ENCODE peak calls at places on chromosome 14, in nine cellular contexts. One of them, this sample, is unnamed. For H3K27me3 and H3K4me1, the result is how much of the 10 kb centered on the place peaks cover.

GRCh38 chr14:53836546-53836945 is 120.1 kb downstream of the BMP4 start:
- DNase-seq in suprapubic skin: no peak
- DNase-seq in fibroblast of lung: no peak
- DNase-seq in thoracic aorta: no peak
- DNase-seq in stomach: no peak
- DNase-seq in HepG2: no peak
- DNase-seq in keratinocyte: no peak
- DNase-seq in lung: no peak
- DNase-seq in HCT116: no peak
- DNase-seq in this sample: no peak

GRCh38 chr14:100387450-100387849 is 64.3 kb downstream of the SLC25A47 start:
- DNase-seq in suprapubic skin: no peak
- DNase-seq in fibroblast of lung: no peak
- DNase-seq in thoracic aorta: no peak
- DNase-seq in stomach: no peak
- DNase-seq in HepG2: no peak
- DNase-seq in keratinocyte: no peak
- DNase-seq in lung: no peak
- DNase-seq in HCT116: no peak
- DNase-seq in this sample: no peak

GRCh38 chr14:34198096-34198495 is 247.2 kb upstream of the EGLN3 start:
- DNase-seq in suprapubic skin: no peak
- DNase-seq in fibroblast of lung: no peak
- DNase-seq in thoracic aorta: no peak
- DNase-seq in stomach: no peak
- DNase-seq in HepG2: no peak
- DNase-seq in keratinocyte: no peak
- DNase-seq in lung: no peak
- DNase-seq in HCT116: no peak
- DNase-seq in this sample: no peak

GRCh38 chr14:24861083-24861630 is 188.8 kb downstream of the STXBP6 start:
- DNase-seq in suprapubic skin: no peak
- DNase-seq in fibroblast of lung: peak
- DNase-seq in thoracic aorta: no peak
- DNase-seq in stomach: no peak
- DNase-seq in HepG2: peak
- DNase-seq in keratinocyte: peak
- DNase-seq in lung: no peak
- DNase-seq in HCT116: no peak
- DNase-seq in this sample: peak

GRCh38 chr14:55625481-55625880 is 45.5 kb downstream of the KTN1 start:
- DNase-seq in suprapubic skin: no peak
- DNase-seq in fibroblast of lung: no peak
- DNase-seq in thoracic aorta: no peak
- DNase-seq in stomach: no peak
- DNase-seq in HepG2: no peak
- DNase-seq in keratinocyte: no peak
- DNase-seq in lung: no peak
- DNase-seq in HCT116: no peak
- DNase-seq in this sample: no peak

GRCh38 chr14:70947739-70948138 is 40.5 kb downstream of the PCNX1 start:
- DNase-seq in suprapubic skin: no peak
- DNase-seq in fibroblast of lung: no peak
- DNase-seq in thoracic aorta: no peak
- DNase-seq in stomach: no peak
- DNase-seq in HepG2: no peak
- DNase-seq in keratinocyte: no peak
- DNase-seq in lung: no peak
- DNase-seq in HCT116: no peak
- DNase-seq in this sample: no peak

GRCh38 chr14:91205449-91205848 is 39.1 kb downstream of the GPR68 start:
- DNase-seq in suprapubic skin: no peak
- DNase-seq in fibroblast of lung: no peak
- DNase-seq in thoracic aorta: no peak
- DNase-seq in stomach: no peak
- DNase-seq in HepG2: no peak
- DNase-seq in keratinocyte: no peak
- DNase-seq in lung: no peak
- DNase-seq in HCT116: no peak
- DNase-seq in this sample: no peak

GRCh38 chr14:26601856-26602255 is 4.0 kb upstream of the NOVA1 start:
- DNase-seq in suprapubic skin: no peak
- DNase-seq in fibroblast of lung: no peak
- DNase-seq in thoracic aorta: no peak
- DNase-seq in stomach: no peak
- DNase-seq in HepG2: no peak
- DNase-seq in keratinocyte: no peak
- DNase-seq in lung: no peak
- DNase-seq in HCT116: no peak
- DNase-seq in this sample: no peak

GRCh38 chr14:90530523-90530922 is 133.7 kb downstream of the CALM1 start:
- DNase-seq in suprapubic skin: no peak
- DNase-seq in fibroblast of lung: no peak
- DNase-seq in thoracic aorta: no peak
- DNase-seq in stomach: no peak
- DNase-seq in HepG2: no peak
- DNase-seq in keratinocyte: no peak
- DNase-seq in lung: no peak
- DNase-seq in HCT116: no peak
- DNase-seq in this sample: no peak

GRCh38 chr14:76828339-76829015 is 2.3 kb downstream of the LRRC74A start:
- DNase-seq in suprapubic skin: no peak
- DNase-seq in fibroblast of lung: no peak
- DNase-seq in thoracic aorta: no peak
- DNase-seq in stomach: no peak
- DNase-seq in HepG2: no peak
- DNase-seq in keratinocyte: no peak
- DNase-seq in lung: no peak
- DNase-seq in HCT116: no peak
- DNase-seq in this sample: peak

GRCh38 chr14:35215110-35215872 is 76.9 kb upstream of the PSMA6 start:
- DNase-seq in suprapubic skin: no peak
- DNase-seq in fibroblast of lung: peak
- DNase-seq in thoracic aorta: no peak
- DNase-seq in stomach: no peak
- DNase-seq in HepG2: peak
- DNase-seq in keratinocyte: no peak
- DNase-seq in lung: no peak
- DNase-seq in HCT116: peak
- DNase-seq in this sample: no peak

GRCh38 chr14:28243600-28243999 is 523.0 kb upstream of the FOXG1 start:
- DNase-seq in suprapubic skin: no peak
- DNase-seq in fibroblast of lung: peak
- DNase-seq in thoracic aorta: no peak
- DNase-seq in stomach: no peak
- DNase-seq in HepG2: no peak
- DNase-seq in keratinocyte: no peak
- DNase-seq in lung: no peak
- DNase-seq in HCT116: no peak
- DNase-seq in this sample: no peak

GRCh38 chr14:31021576-31021949 is 3.9 kb upstream of the AP4S1 start:
- DNase-seq in suprapubic skin: no peak
- DNase-seq in fibroblast of lung: no peak
- DNase-seq in thoracic aorta: no peak
- DNase-seq in stomach: no peak
- DNase-seq in HepG2: no peak
- DNase-seq in keratinocyte: no peak
- DNase-seq in lung: no peak
- DNase-seq in HCT116: no peak
- DNase-seq in this sample: no peak

GRCh38 chr14:96893966-96894622 is 96.9 kb downstream of the VRK1 start:
- DNase-seq in suprapubic skin: no peak
- DNase-seq in fibroblast of lung: no peak
- DNase-seq in thoracic aorta: no peak
- DNase-seq in stomach: no peak
- DNase-seq in HepG2: no peak
- DNase-seq in keratinocyte: no peak
- DNase-seq in lung: no peak
- DNase-seq in HCT116: no peak
- DNase-seq in this sample: no peak

GRCh38 chr14:100065161-100065871 is at the start of gene EVL:
- DNase-seq in suprapubic skin: no peak
- DNase-seq in fibroblast of lung: no peak
- DNase-seq in thoracic aorta: no peak
- DNase-seq in stomach: peak
- DNase-seq in HepG2: no peak
- DNase-seq in keratinocyte: no peak
- DNase-seq in lung: no peak
- DNase-seq in HCT116: no peak
- DNase-seq in this sample: no peak

GRCh38 chr14:100531591-100532121 is 55.6 kb downstream of the BEGAIN start:
- DNase-seq in suprapubic skin: peak
- DNase-seq in fibroblast of lung: no peak
- DNase-seq in thoracic aorta: no peak
- DNase-seq in stomach: peak
- DNase-seq in HepG2: no peak
- DNase-seq in keratinocyte: no peak
- DNase-seq in lung: peak
- DNase-seq in HCT116: no peak
- DNase-seq in this sample: peak

GRCh38 chr14:41586237-41586636 is 20.4 kb upstream of the LRFN5 start:
- DNase-seq in suprapubic skin: no peak
- DNase-seq in fibroblast of lung: no peak
- DNase-seq in thoracic aorta: no peak
- DNase-seq in stomach: no peak
- DNase-seq in HepG2: no peak
- DNase-seq in keratinocyte: no peak
- DNase-seq in lung: no peak
- DNase-seq in HCT116: no peak
- DNase-seq in this sample: no peak
- TF ChIP-seq CTCF in suprapubic skin: no peak
- TF ChIP-seq CTCF in fibroblast of lung: no peak
- TF ChIP-seq CTCF in thoracic aorta: no peak
- TF ChIP-seq CTCF in stomach: no peak
- TF ChIP-seq CTCF in HepG2: no peak
- TF ChIP-seq CTCF in keratinocyte: no peak
- TF ChIP-seq CTCF in lung: no peak
- TF ChIP-seq CTCF in HCT116: no peak
- TF ChIP-seq CTCF in this sample: no peak

DNA sequence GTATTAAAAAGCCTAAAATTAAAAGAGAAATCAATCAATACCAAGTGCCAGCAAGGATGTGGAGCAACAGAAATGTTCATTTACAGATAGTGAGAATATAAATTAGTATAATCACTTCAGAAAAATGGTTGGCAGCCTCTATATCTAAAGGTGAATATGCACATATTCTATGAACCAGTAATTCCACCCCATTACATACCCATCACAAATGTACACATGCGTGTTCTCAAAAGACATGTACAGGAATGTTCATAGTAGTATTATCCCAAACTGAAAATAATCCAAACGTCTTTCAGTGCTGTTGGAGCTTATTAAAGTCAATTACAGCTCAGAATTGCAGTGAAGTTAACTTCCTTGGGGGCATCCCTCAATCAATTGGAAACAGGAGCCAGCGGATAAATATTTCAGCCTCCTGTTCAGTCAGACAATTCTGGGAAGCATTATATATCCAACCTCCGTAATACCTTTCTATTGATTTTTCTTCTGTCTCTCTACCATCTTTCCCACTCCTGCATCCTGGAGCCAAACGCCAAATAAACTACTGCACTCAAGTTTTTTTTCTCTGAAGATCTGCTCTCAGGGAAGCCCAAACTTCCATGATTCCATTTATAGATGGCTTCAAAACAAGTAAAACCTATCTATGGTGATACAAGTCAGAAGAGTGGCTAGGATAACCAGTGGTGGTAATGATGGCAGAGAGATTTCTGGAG is 45.0 kb upstream of the OR5AU1 start:
- DNase-seq in suprapubic skin: no peak
- DNase-seq in fibroblast of lung: no peak
- DNase-seq in thoracic aorta: no peak
- DNase-seq in stomach: no peak
- DNase-seq in HepG2: no peak
- DNase-seq in keratinocyte: no peak
- DNase-seq in lung: no peak
- DNase-seq in HCT116: no peak
- DNase-seq in this sample: no peak
- H3K27me3 ChIP-seq in suprapubic skin: under half
- H3K27me3 ChIP-seq in fibroblast of lung: under half
- H3K27me3 ChIP-seq in thoracic aorta: under half
- H3K27me3 ChIP-seq in stomach: under half
- H3K27me3 ChIP-seq in HepG2: under half
- H3K27me3 ChIP-seq in keratinocyte: under half
- H3K27me3 ChIP-seq in lung: under half
- H3K27me3 ChIP-seq in HCT116: under half
- H3K27me3 ChIP-seq in this sample: under half

DNA sequence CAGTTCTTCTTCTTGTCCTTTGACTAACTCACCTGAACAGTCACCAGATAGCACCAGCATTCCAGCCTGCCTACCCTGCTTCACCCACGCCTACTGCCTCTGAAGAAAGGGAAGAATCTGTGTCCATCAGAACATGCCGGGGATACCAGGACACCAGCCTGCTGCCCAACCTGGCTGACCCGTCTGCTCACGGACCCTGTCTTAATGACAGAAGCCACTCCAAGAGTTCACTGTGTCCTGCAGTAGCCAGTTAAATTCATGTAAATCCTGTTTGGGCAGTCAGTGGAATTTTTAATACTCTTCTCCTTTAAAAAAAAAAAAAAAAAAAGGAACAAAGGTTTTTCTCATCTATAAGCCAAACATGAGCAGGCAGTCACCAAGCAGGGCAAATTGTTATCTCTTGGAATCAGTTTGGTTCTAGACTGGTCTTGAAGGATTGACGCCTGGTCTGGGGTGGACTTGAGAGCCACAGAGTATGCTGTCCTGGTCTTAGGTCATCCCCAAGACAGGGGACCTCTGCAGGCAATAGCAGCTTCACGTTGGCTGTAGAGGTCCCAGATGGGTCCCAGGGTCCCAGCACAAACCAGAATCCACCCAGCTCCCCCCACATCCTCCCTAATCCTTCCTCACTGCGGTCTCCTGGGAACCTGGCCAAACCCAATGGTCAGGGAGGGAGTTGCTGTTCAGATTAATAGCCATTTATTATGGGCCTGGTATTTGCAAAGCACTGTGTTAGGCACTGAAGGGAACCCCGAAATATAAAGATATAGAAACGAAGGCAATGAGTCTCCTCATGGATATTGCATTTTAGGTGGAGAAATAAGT is 181.1 kb upstream of the HIF1A start:
- DNase-seq in suprapubic skin: no peak
- DNase-seq in fibroblast of lung: peak
- DNase-seq in thoracic aorta: no peak
- DNase-seq in stomach: no peak
- DNase-seq in HepG2: no peak
- DNase-seq in keratinocyte: no peak
- DNase-seq in lung: no peak
- DNase-seq in HCT116: no peak
- DNase-seq in this sample: no peak
- H3K4me1 ChIP-seq in suprapubic skin: half or more
- H3K4me1 ChIP-seq in fibroblast of lung: under half
- H3K4me1 ChIP-seq in thoracic aorta: under half
- H3K4me1 ChIP-seq in stomach: half or more
- H3K4me1 ChIP-seq in HepG2: half or more
- H3K4me1 ChIP-seq in keratinocyte: under half
- H3K4me1 ChIP-seq in lung: under half
- H3K4me1 ChIP-seq in HCT116: under half
- H3K4me1 ChIP-seq in this sample: half or more

DNA sequence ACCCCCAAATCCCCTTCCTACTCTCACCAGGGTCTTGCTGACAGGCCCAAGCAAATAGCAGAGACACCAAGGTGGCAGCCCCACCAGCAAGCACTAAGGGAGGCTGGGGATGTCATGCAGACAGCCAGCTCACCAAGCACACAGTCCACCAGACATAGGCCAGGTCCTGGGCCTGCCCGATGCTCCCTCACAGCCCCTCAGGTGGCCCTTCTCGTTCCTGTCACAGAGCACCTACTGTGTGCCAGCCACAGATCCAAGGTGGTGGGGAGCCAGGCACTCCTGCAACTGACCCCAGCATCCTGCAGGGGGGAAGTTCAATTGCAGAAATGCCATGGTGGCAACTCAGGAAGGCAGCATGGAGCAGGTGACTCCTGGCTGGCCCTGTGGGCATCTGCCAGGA is 60.5 kb upstream of the PNMA1 start:
- DNase-seq in suprapubic skin: peak
- DNase-seq in fibroblast of lung: no peak
- DNase-seq in thoracic aorta: no peak
- DNase-seq in stomach: no peak
- DNase-seq in HepG2: no peak
- DNase-seq in keratinocyte: no peak
- DNase-seq in lung: no peak
- DNase-seq in HCT116: no peak
- DNase-seq in this sample: no peak
- TF ChIP-seq CTCF in suprapubic skin: no peak
- TF ChIP-seq CTCF in fibroblast of lung: no peak
- TF ChIP-seq CTCF in thoracic aorta: no peak
- TF ChIP-seq CTCF in stomach: no peak
- TF ChIP-seq CTCF in HepG2: no peak
- TF ChIP-seq CTCF in keratinocyte: no peak
- TF ChIP-seq CTCF in lung: no peak
- TF ChIP-seq CTCF in HCT116: no peak
- TF ChIP-seq CTCF in this sample: no peak

This sample was measured in body of pancreas.